ENCODE peak calls at places on chromosomes 5 and 9, in eight cellular contexts. W, K, C, A, E, M, H and G are unnamed samples.
A peak's percentile ranks its signal among the peaks of the same experiment; 100 is the strongest.

GRCh38 chr5:105414067-105414466 is 1851.5 kb upstream of the NUDT12 start:
- DNase-seq in E (no peak), H (no peak), C (no peak), W (no peak), M (no peak), K (no peak), A (no peak), G (no peak)

GRCh38 chr5:172834570-172835245 is 657 bp downstream of the ERGIC1 start:
- DNase-seq in C (no peak), M (no peak), W (no peak), H (peak; percentile 57), A (no peak), E (no peak), K (no peak), G (no peak)

GRCh38 chr9:125486576-125486975 is 220.4 kb downstream of the MAPKAP1 start:
- DNase-seq in M (no peak), K (peak; percentile 54), E (no peak), W (no peak), A (no peak), C (no peak), H (peak; percentile 41), G (peak; percentile 15)

GRCh38 chr5:95861221-95861857 is 38.8 kb upstream of the GLRX start:
- DNase-seq in W (peak; percentile 72), E (peak; percentile 65), C (peak; percentile 32), H (peak; percentile 98), M (peak; percentile 98), A (peak; percentile 93), K (peak; percentile 66), G (peak; percentile 98)

GRCh38 chr5:108375768-108376167 is 6.1 kb downstream of the FBXL17 start:
- DNase-seq in M (no peak), E (no peak), A (no peak), K (no peak), W (no peak), H (no peak), C (no peak), G (no peak)

GRCh38 chr5:32507738-32508434 is 63.3 kb upstream of the ZFR start:
- DNase-seq in E (no peak), C (no peak), K (no peak), H (peak; percentile 97), W (no peak), M (peak; percentile 86), A (no peak), G (peak; percentile 95)

GRCh38 chr9:93656426-93657222 is 80.2 kb downstream of the PHF2 start:
- DNase-seq in A (peak; percentile 54), E (no peak), M (no peak), H (no peak), C (no peak), W (no peak), K (peak; percentile 1), G (no peak)

GRCh38 chr9:90142580-90142979 is 500.0 kb downstream of the DIRAS2 start:
- DNase-seq in A (no peak), K (peak; percentile 52), W (no peak), C (peak; percentile 54), E (peak; percentile 74), M (no peak), H (peak; percentile 40), G (peak; percentile 55)

GRCh38 chr5:55603947-55604346 is 69.2 kb upstream of the PLPP1 start:
- DNase-seq in M (no peak), C (no peak), W (no peak), A (no peak), E (no peak), K (no peak), H (peak; percentile 87), G (peak; percentile 82)

GRCh38 chr5:132779961-132780360 is 2.9 kb upstream of the SEPTIN8 start:
- DNase-seq in H (no peak), E (no peak), W (no peak), C (no peak), K (no peak), A (no peak), M (no peak), G (no peak)

GRCh38 chr5:141882594-141883183 is 4.5 kb upstream of the PCDH1 start:
- DNase-seq in A (peak; percentile 31), K (no peak), E (no peak), C (no peak), M (no peak), H (no peak), W (no peak), G (no peak)

GRCh38 chr5:158174918-158175663 is 316.1 kb upstream of the CLINT1 start:
- DNase-seq in W (peak; percentile 41), K (peak; percentile 72), E (peak; percentile 67), A (peak; percentile 82), C (peak; percentile 69), M (peak; percentile 32), H (peak; percentile 87), G (peak; percentile 79)
- H3K4me3 ChIP-seq in W (no peak overlapping the region), K (no peak overlapping the region), E (no peak overlapping the region), A (no peak overlapping the region), C (no peak overlapping the region), M (no peak overlapping the region), H (no peak overlapping the region), G (no peak overlapping the region)

GRCh38 chr5:15116996-15117395 is 245.4 kb upstream of the ANKH start:
- DNase-seq in C (no peak), H (no peak), W (no peak), K (no peak), M (no peak), E (no peak), A (no peak), G (no peak)
- TF ChIP-seq CTCF in C (no peak), H (no peak), W (no peak), K (no peak), M (no peak), E (no peak), A (no peak), G (no peak)

GRCh38 chr9:84297162-84297821 is 43.3 kb downstream of the SLC28A3 start:
- DNase-seq in C (no peak), W (no peak), H (peak; percentile 85), E (no peak), A (no peak), K (no peak), M (no peak), G (peak; percentile 54)
- H3K4me3 ChIP-seq in C (no peak overlapping the region), W (no peak overlapping the region), H (no peak overlapping the region), E (no peak overlapping the region), A (no peak overlapping the region), K (no peak overlapping the region), M (no peak overlapping the region), G (no peak overlapping the region)

DNA sequence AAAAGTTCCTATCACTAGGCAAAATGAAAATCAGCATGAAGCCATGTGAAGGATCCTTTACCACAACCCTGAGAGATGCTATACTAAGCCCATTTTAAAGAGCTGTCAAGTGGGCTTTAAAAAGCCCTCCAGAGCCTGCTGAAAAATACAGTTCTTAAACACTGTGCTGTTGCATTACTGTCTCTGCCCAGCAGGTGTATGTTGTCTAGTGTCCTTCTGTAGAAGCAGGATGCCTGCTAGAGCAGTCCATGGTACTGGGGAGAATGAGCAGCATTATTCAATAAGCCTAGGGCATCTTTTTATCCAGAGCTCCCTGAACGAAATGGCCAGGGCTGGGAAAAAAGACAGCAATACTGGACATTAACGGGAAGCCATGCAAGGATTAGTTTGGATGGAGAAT is 126.2 kb upstream of the PLCXD3 start:
- DNase-seq in A (no peak), M (no peak), K (no peak), W (no peak), E (no peak), C (peak; percentile 43), H (peak; percentile 2), G (peak; percentile 18)
- TF ChIP-seq CTCF in A (no peak), M (peak; percentile 39), K (no peak), W (no peak), E (no peak), C (peak; percentile 45), H (peak; percentile 34), G (peak; percentile 46)

GRCh38 chr9:112175796-112176315 is 759 bp upstream of the SUSD1 start:
- DNase-seq in A (no peak), E (no peak), C (no peak), K (no peak), M (no peak), H (no peak), W (no peak), G (no peak)
- H3K4me3 ChIP-seq in A (peak overlapping the region; percentile 81), E (peak overlapping the region; percentile 67), C (no peak overlapping the region), K (no peak overlapping the region), M (no peak overlapping the region), H (peak overlapping the region; percentile 40), W (peak overlapping the region; percentile 92), G (no peak overlapping the region)